ENCODE peak calls at places on chromosomes 5 and 9, in four cellular contexts. A is SK-N-SH, B is GM12878, S is H1. K is an unnamed sample.

GRCh38 chr9:109584205-109584604 is 86.1 kb upstream of the PTPN3 start:
- DNase-seq in A (no peak), S (no peak), B (no peak), K (no peak)

GRCh38 chr9:133527444-133527920 is 2.7 kb upstream of the MYMK start:
- DNase-seq in A (peak), B (no peak), S (no peak), K (no peak)

GRCh38 chr5:169716287-169716686 is 79.2 kb downstream of the DOCK2 start:
- DNase-seq in A (no peak), S (no peak), B (no peak), K (no peak)

GRCh38 chr9:93899609-93900435 is 55.3 kb downstream of the BARX1 start:
- DNase-seq in A (peak), B (no peak), S (peak), K (no peak)

GRCh38 chr5:89480406-89481007 is 597.5 kb upstream of the MEF2C start:
- DNase-seq in B (no peak), A (no peak), S (no peak), K (no peak)

GRCh38 chr5:82821978-82822927 is 254.9 kb downstream of the TMEM167A start:
- DNase-seq in A (no peak), B (no peak), S (no peak), K (no peak)

GRCh38 chr5:79697222-79698164 is 7.9 kb downstream of the CMYA5 start:
- DNase-seq in A (no peak), B (no peak), S (no peak), K (peak)

GRCh38 chr9:110641350-110641749 is 27.2 kb upstream of the MUSK start:
- DNase-seq in A (no peak), S (no peak), B (no peak), K (no peak)

GRCh38 chr5:76867827-76868693 is 18.2 kb downstream of the S100Z start:
- DNase-seq in A (peak), S (peak), B (peak), K (no peak)

GRCh38 chr9:120043448-120043847 is 536.5 kb downstream of the CDK5RAP2 start:
- DNase-seq in B (no peak), A (no peak), S (no peak), K (no peak)
- TF ChIP-seq GABPA in B (no peak), A (no peak), S (no peak), K (no peak)

GRCh38 chr5:172596638-172597231 is 44.3 kb upstream of the NEURL1B start:
- DNase-seq in S (no peak), A (no peak), B (no peak), K (no peak)
- TF ChIP-seq GABPA in S (no peak), A (no peak), B (no peak), K (no peak)

GRCh38 chr9:97501177-97501971 is at the start of gene TMOD1:
- DNase-seq in A (peak), B (no peak), S (peak), K (no peak)
- TF ChIP-seq GABPA in A (no peak), B (no peak), S (no peak), K (no peak)

DNA sequence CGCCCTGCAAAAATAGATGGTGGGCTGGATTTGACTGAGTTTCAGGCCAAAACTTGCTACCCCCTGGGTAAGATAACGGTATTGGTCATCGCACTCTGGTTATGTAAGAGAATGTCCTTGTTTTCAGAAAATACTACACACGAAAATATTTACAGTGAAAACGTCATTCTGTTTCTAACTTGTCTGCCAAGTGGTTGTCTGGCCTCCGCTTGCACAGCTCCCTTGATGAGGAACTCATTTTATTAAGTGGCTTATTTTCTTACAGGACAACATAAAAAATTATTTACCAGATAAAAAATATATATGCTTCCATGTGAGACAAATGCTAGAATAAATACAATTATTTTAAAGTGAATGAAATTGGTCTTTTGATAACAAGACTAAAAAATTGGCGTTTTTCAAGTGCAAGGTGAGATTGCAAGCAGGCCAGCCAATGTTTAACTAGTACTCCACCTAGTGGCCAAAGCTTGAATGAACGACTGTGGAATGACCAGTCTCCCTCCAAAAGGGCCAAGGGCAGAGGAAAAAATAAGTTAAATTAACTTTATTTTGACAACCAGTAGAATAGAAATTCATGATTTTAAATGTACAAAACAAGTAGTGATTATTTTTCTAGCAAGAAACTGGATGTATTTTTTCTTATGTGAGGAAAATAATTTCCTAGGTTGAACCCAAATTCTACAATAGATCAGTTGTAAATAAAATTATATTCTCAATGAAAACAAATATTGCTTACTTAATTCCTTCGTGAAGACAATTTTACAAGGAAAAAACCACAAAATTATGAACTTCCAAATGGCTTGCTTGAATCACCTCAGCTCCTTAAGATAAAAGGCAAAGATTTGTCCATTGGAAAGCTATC is 93.2 kb downstream of the ZFAND5 start:
- DNase-seq in S (peak), B (no peak), A (peak), K (peak)
- TF ChIP-seq GABPA in S (no peak), B (no peak), A (no peak), K (no peak)

GRCh38 chr5:134547579-134547978 is 22.1 kb downstream of the JADE2 start:
- DNase-seq in S (no peak), B (no peak), A (no peak), K (no peak)

GRCh38 chr5:134545070-134545868 is 19.8 kb downstream of the JADE2 start:
- DNase-seq in A (no peak), S (no peak), B (no peak), K (no peak)

GRCh38 chr5:134541736-134542376 is 16.4 kb downstream of the JADE2 start:
- DNase-seq in A (no peak), S (peak), B (no peak), K (no peak)

GRCh38 chr5:134540747-134541733 is 15.6 kb downstream of the JADE2 start:
- DNase-seq in A (no peak), B (no peak), S (no peak), K (no peak)

DNA sequence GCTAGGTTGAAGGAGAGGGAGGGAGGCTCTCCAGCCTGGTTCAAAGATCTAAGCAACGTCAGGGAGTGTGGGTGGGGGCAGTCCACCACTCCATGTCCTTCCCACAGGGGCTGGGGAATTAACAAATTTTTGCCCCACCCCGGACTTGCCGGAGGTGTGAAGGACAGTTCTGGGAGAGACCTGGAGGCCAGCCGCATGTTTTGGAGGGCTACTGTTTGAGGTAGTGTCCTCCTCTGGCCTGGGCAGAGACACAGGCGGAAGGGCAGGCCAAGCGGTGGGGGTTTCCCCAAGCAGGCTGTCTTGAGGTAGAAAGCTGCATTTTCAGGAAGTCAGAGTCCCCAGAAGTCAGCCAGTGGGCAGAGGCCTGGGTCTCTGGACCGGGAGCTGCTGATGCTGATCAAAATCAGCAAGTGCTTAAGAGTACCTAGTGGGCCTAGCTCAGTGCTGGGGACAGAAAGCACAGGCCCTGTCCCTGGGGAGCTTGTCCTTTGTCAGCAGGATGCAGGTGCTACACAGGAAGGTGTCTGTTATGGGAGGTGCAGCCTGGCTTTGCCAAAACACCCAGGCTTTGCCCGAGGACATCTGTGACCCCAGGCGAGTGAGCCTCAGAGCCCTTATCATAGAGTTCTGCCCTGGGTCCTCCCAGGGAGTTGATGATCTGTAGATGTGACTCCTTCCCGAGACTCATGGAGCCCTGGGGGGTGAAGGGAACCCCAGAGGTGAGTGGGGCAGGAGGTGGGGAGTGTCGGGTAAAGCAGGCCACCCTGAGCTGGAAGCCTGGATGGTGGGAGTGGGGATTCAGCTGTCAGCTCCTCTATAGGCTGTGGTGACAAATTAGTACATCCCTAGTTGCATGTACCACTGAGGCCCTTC is 18.6 kb downstream of the JADE2 start:
- DNase-seq in A (no peak), B (no peak), S (no peak), K (peak)
- TF ChIP-seq GABPA in A (no peak), B (no peak), S (no peak), K (no peak)

GRCh38 chr5:1322955-1323802 is 21.7 kb downstream of the CLPTM1L start:
- DNase-seq in B (no peak), A (no peak), S (no peak), K (no peak)
- TF ChIP-seq GABPA in B (no peak), A (no peak), S (no peak), K (no peak)

K was measured in HL-60.